ENCODE peak calls at places on chromosome 15, in five cellular contexts. I is NCI-H1105; G is activated naive CD8-positive, alpha-beta T cell treated with anti-CD3 and anti-CD28 coated beads, Interleukin-2, amount 50 U/mL, for 24 hours; F is activated CD8-positive, alpha-beta memory T cell treated with anti-CD3 and anti-CD28 coated beads for 1 hour; J is T1000. V is an unnamed sample.

GRCh38 chr15:73704869-73705645 is 20.9 kb downstream of the CD276 start:
- DNase-seq in I (peak), G (peak), F (peak), J (no peak), V (peak)

GRCh38 chr15:52790166-52790708 is at the start of gene ONECUT1:
- DNase-seq in I (peak), G (peak), F (no peak), J (peak), V (peak)

GRCh38 chr15:72559781-72560180 is 85.7 kb downstream of the ARIH1 start:
- DNase-seq in I (no peak), G (no peak), F (no peak), J (no peak), V (no peak)

GRCh38 chr15:39581501-39582285 is 814 bp downstream of the THBS1 start:
- DNase-seq in I (no peak), G (no peak), F (no peak), J (peak), V (no peak)

GRCh38 chr15:96150277-96150676 is 180.2 kb upstream of the NR2F2 start:
- DNase-seq in I (no peak), G (no peak), F (no peak), J (no peak), V (no peak)

GRCh38 chr15:51688863-51689262 is 7.6 kb downstream of the SCG3 start:
- DNase-seq in I (no peak), G (no peak), F (no peak), J (no peak), V (no peak)

GRCh38 chr15:40421246-40422157 is 15.9 kb downstream of the IVD start:
- DNase-seq in I (no peak), G (peak), F (peak), J (peak), V (peak)

GRCh38 chr15:42152196-42152920 is 4.1 kb downstream of the PLA2G4F start:
- DNase-seq in I (no peak), G (no peak), F (no peak), J (no peak), V (no peak)

GRCh38 chr15:60424006-60424405 is 26.2 kb upstream of the ANXA2 start:
- DNase-seq in I (no peak), G (no peak), F (no peak), J (no peak), V (no peak)

GRCh38 chr15:31887246-31887645 is 143.1 kb upstream of the CHRNA7 start:
- DNase-seq in I (no peak), G (no peak), F (no peak), J (no peak), V (no peak)

GRCh38 chr15:75042730-75043508 is 19.5 kb downstream of the PPCDC start:
- DNase-seq in I (no peak), G (peak), F (no peak), J (no peak), V (no peak)

GRCh38 chr15:56076651-56077050 is 83.2 kb upstream of the NEDD4 start:
- DNase-seq in I (no peak), G (no peak), F (no peak), J (no peak), V (no peak)

GRCh38 chr15:66894986-66895780 is 170.2 kb upstream of the SMAD3 start:
- DNase-seq in I (no peak), G (no peak), F (no peak), J (no peak), V (no peak)

GRCh38 chr15:28107111-28107893 is 8.2 kb upstream of the OCA2 start:
- DNase-seq in I (no peak), G (no peak), F (no peak), J (no peak), V (no peak)

GRCh38 chr15:78414608-78415250 is 23.3 kb upstream of the IREB2 start:
- DNase-seq in I (no peak), G (no peak), F (no peak), J (no peak), V (no peak)

GRCh38 chr15:47670365-47670764 is 46.9 kb upstream of the SEMA6D start:
- DNase-seq in I (no peak), G (no peak), F (no peak), J (no peak), V (no peak)

GRCh38 chr15:88385078-88385700 is 82.0 kb downstream of the MRPL46 start:
- DNase-seq in I (no peak), G (no peak), F (no peak), J (no peak), V (no peak)

GRCh38 chr15:41689834-41690233 is 29.6 kb downstream of the MGA start:
- DNase-seq in I (no peak), G (no peak), F (no peak), J (no peak), V (no peak)

GRCh38 chr15:65056868-65057548 is 10.8 kb downstream of the RASL12 start:
- DNase-seq in I (no peak), G (no peak), F (no peak), J (no peak), V (no peak)

GRCh38 chr15:63973212-63974009 is 72.9 kb downstream of the DAPK2 start:
- DNase-seq in I (no peak), G (no peak), F (no peak), J (no peak), V (no peak)

GRCh38 chr15:90425726-90426346 is 37.8 kb downstream of the IQGAP1 start:
- DNase-seq in I (no peak), G (no peak), F (no peak), J (no peak), V (no peak)

GRCh38 chr15:100544290-100544945 is 15.7 kb upstream of the CERS3 start:
- DNase-seq in I (no peak), G (no peak), F (no peak), J (no peak), V (no peak)

GRCh38 chr15:99085413-99086326 is 19.2 kb upstream of the SYNM start:
- DNase-seq in I (no peak), G (no peak), F (no peak), J (no peak), V (no peak)

GRCh38 chr15:88904808-88905327 is 8.3 kb downstream of the MFGE8 start:
- DNase-seq in I (peak), G (peak), F (peak), J (peak), V (peak)

GRCh38 chr15:36428102-36428845 is 151.2 kb upstream of the CDIN1 start:
- DNase-seq in I (no peak), G (no peak), F (no peak), J (peak), V (no peak)

GRCh38 chr15:42036112-42036905 is 15.5 kb upstream of the PLA2G4E start:
- DNase-seq in I (no peak), G (no peak), F (no peak), J (no peak), V (no peak)

GRCh38 chr15:90016721-90017120 is 15.6 kb downstream of the ZNF710 start:
- DNase-seq in I (no peak), G (no peak), F (no peak), J (no peak), V (no peak)

GRCh38 chr15:40550381-40551037 is 14.3 kb downstream of the CCDC32 start:
- DNase-seq in I (no peak), G (no peak), F (no peak), J (no peak), V (no peak)

GRCh38 chr15:83858820-83859505 is 205.0 kb downstream of the ADAMTSL3 start:
- DNase-seq in I (no peak), G (no peak), F (no peak), J (no peak), V (no peak)